ENCODE peak calls at places on chromosomes 13 and 19, in eight cellular contexts. One of them, this sample, is unnamed.
A peak's percentile ranks its signal among the peaks of the same experiment; 100 is the strongest.

GRCh38 chr13:36347826-36348225 is 1.6 kb upstream of the SPART start:
- DNase-seq in CD8-positive, alpha-beta T cell: no peak
- DNase-seq in Right ventricle myocardium superior: no peak
- DNase-seq in activated gamma-delta T cell treated with Interleukin-2 at 50 U/mL for 16 hours: no peak
- DNase-seq in Calu3: no peak
- DNase-seq in stimulated activated CD4-positive, alpha-beta T cell treated with anti-CD3 and anti-CD28 coated beads, Interleukin-12 subunit alpha, Interleukin-12 subunit beta, amount 100 ng/mL, for 24 hours: no peak
- DNase-seq in activated CD4-positive, alpha-beta T cell treated with anti-CD3 and anti-CD28 coated beads, Interleukin-2, amount 50 U/mL, for 24 hours: no peak
- DNase-seq in DMS153: no peak
- DNase-seq in this sample: no peak

GRCh38 chr19:14081797-14082674 is 3.5 kb downstream of the C19orf67 start:
- DNase-seq in stimulated activated CD4-positive, alpha-beta T cell treated with anti-CD3 and anti-CD28 coated beads, Interleukin-12 subunit alpha, Interleukin-12 subunit beta, amount 100 ng/mL, for 24 hours: no peak
- DNase-seq in activated CD4-positive, alpha-beta T cell treated with anti-CD3 and anti-CD28 coated beads, Interleukin-2, amount 50 U/mL, for 24 hours: no peak
- DNase-seq in DMS153: no peak
- DNase-seq in Right ventricle myocardium superior: no peak
- DNase-seq in Calu3: peak; percentile 62
- DNase-seq in activated gamma-delta T cell treated with Interleukin-2 at 50 U/mL for 16 hours: peak; percentile 17
- DNase-seq in CD8-positive, alpha-beta T cell: peak; percentile 60
- DNase-seq in this sample: no peak

GRCh38 chr13:68261105-68261504 is 1031.0 kb upstream of the PCDH9 start:
- DNase-seq in stimulated activated CD4-positive, alpha-beta T cell treated with anti-CD3 and anti-CD28 coated beads, Interleukin-12 subunit alpha, Interleukin-12 subunit beta, amount 100 ng/mL, for 24 hours: no peak
- DNase-seq in Calu3: no peak
- DNase-seq in activated gamma-delta T cell treated with Interleukin-2 at 50 U/mL for 16 hours: no peak
- DNase-seq in activated CD4-positive, alpha-beta T cell treated with anti-CD3 and anti-CD28 coated beads, Interleukin-2, amount 50 U/mL, for 24 hours: no peak
- DNase-seq in Right ventricle myocardium superior: no peak
- DNase-seq in DMS153: no peak
- DNase-seq in CD8-positive, alpha-beta T cell: no peak
- DNase-seq in this sample: no peak

GRCh38 chr13:97977376-97977705 is 23.9 kb downstream of the IPO5 start:
- DNase-seq in CD8-positive, alpha-beta T cell: no peak
- DNase-seq in DMS153: no peak
- DNase-seq in Calu3: no peak
- DNase-seq in activated CD4-positive, alpha-beta T cell treated with anti-CD3 and anti-CD28 coated beads, Interleukin-2, amount 50 U/mL, for 24 hours: no peak
- DNase-seq in Right ventricle myocardium superior: no peak
- DNase-seq in stimulated activated CD4-positive, alpha-beta T cell treated with anti-CD3 and anti-CD28 coated beads, Interleukin-12 subunit alpha, Interleukin-12 subunit beta, amount 100 ng/mL, for 24 hours: no peak
- DNase-seq in activated gamma-delta T cell treated with Interleukin-2 at 50 U/mL for 16 hours: no peak
- DNase-seq in this sample: no peak

GRCh38 chr19:19387108-19387507 is 18.4 kb upstream of the GATAD2A start:
- DNase-seq in Right ventricle myocardium superior: no peak
- DNase-seq in activated CD4-positive, alpha-beta T cell treated with anti-CD3 and anti-CD28 coated beads, Interleukin-2, amount 50 U/mL, for 24 hours: no peak
- DNase-seq in stimulated activated CD4-positive, alpha-beta T cell treated with anti-CD3 and anti-CD28 coated beads, Interleukin-12 subunit alpha, Interleukin-12 subunit beta, amount 100 ng/mL, for 24 hours: no peak
- DNase-seq in DMS153: no peak
- DNase-seq in CD8-positive, alpha-beta T cell: no peak
- DNase-seq in activated gamma-delta T cell treated with Interleukin-2 at 50 U/mL for 16 hours: no peak
- DNase-seq in Calu3: no peak
- DNase-seq in this sample: no peak

GRCh38 chr13:101305981-101306411 is 110.3 kb downstream of the NALCN start:
- DNase-seq in activated CD4-positive, alpha-beta T cell treated with anti-CD3 and anti-CD28 coated beads, Interleukin-2, amount 50 U/mL, for 24 hours: no peak
- DNase-seq in Right ventricle myocardium superior: no peak
- DNase-seq in Calu3: no peak
- DNase-seq in CD8-positive, alpha-beta T cell: no peak
- DNase-seq in activated gamma-delta T cell treated with Interleukin-2 at 50 U/mL for 16 hours: no peak
- DNase-seq in stimulated activated CD4-positive, alpha-beta T cell treated with anti-CD3 and anti-CD28 coated beads, Interleukin-12 subunit alpha, Interleukin-12 subunit beta, amount 100 ng/mL, for 24 hours: no peak
- DNase-seq in DMS153: no peak
- DNase-seq in this sample: no peak

GRCh38 chr19:48372904-48373303 is 8.7 kb downstream of the SYNGR4 start:
- DNase-seq in CD8-positive, alpha-beta T cell: no peak
- DNase-seq in stimulated activated CD4-positive, alpha-beta T cell treated with anti-CD3 and anti-CD28 coated beads, Interleukin-12 subunit alpha, Interleukin-12 subunit beta, amount 100 ng/mL, for 24 hours: no peak
- DNase-seq in Calu3: no peak
- DNase-seq in Right ventricle myocardium superior: no peak
- DNase-seq in activated CD4-positive, alpha-beta T cell treated with anti-CD3 and anti-CD28 coated beads, Interleukin-2, amount 50 U/mL, for 24 hours: no peak
- DNase-seq in DMS153: peak; percentile 84
- DNase-seq in activated gamma-delta T cell treated with Interleukin-2 at 50 U/mL for 16 hours: no peak
- DNase-seq in this sample: no peak

GRCh38 chr19:16153582-16154336 is 10.3 kb downstream of the HSH2D start:
- DNase-seq in CD8-positive, alpha-beta T cell: no peak
- DNase-seq in Right ventricle myocardium superior: no peak
- DNase-seq in Calu3: no peak
- DNase-seq in stimulated activated CD4-positive, alpha-beta T cell treated with anti-CD3 and anti-CD28 coated beads, Interleukin-12 subunit alpha, Interleukin-12 subunit beta, amount 100 ng/mL, for 24 hours: no peak
- DNase-seq in activated CD4-positive, alpha-beta T cell treated with anti-CD3 and anti-CD28 coated beads, Interleukin-2, amount 50 U/mL, for 24 hours: no peak
- DNase-seq in DMS153: no peak
- DNase-seq in activated gamma-delta T cell treated with Interleukin-2 at 50 U/mL for 16 hours: no peak
- DNase-seq in this sample: no peak

GRCh38 chr13:40408602-40409001 is 257.8 kb downstream of the FOXO1 start:
- DNase-seq in activated CD4-positive, alpha-beta T cell treated with anti-CD3 and anti-CD28 coated beads, Interleukin-2, amount 50 U/mL, for 24 hours: no peak
- DNase-seq in Right ventricle myocardium superior: no peak
- DNase-seq in Calu3: no peak
- DNase-seq in DMS153: no peak
- DNase-seq in stimulated activated CD4-positive, alpha-beta T cell treated with anti-CD3 and anti-CD28 coated beads, Interleukin-12 subunit alpha, Interleukin-12 subunit beta, amount 100 ng/mL, for 24 hours: no peak
- DNase-seq in activated gamma-delta T cell treated with Interleukin-2 at 50 U/mL for 16 hours: no peak
- DNase-seq in CD8-positive, alpha-beta T cell: no peak
- DNase-seq in this sample: no peak

GRCh38 chr13:75369986-75370385 is 112.0 kb downstream of the TBC1D4 start:
- DNase-seq in activated gamma-delta T cell treated with Interleukin-2 at 50 U/mL for 16 hours: no peak
- DNase-seq in activated CD4-positive, alpha-beta T cell treated with anti-CD3 and anti-CD28 coated beads, Interleukin-2, amount 50 U/mL, for 24 hours: no peak
- DNase-seq in DMS153: no peak
- DNase-seq in Right ventricle myocardium superior: no peak
- DNase-seq in stimulated activated CD4-positive, alpha-beta T cell treated with anti-CD3 and anti-CD28 coated beads, Interleukin-12 subunit alpha, Interleukin-12 subunit beta, amount 100 ng/mL, for 24 hours: no peak
- DNase-seq in Calu3: no peak
- DNase-seq in CD8-positive, alpha-beta T cell: no peak
- DNase-seq in this sample: no peak

GRCh38 chr19:48287748-48288147 is 17.9 kb downstream of the ZNF114 start:
- DNase-seq in DMS153: no peak
- DNase-seq in activated CD4-positive, alpha-beta T cell treated with anti-CD3 and anti-CD28 coated beads, Interleukin-2, amount 50 U/mL, for 24 hours: no peak
- DNase-seq in Right ventricle myocardium superior: no peak
- DNase-seq in activated gamma-delta T cell treated with Interleukin-2 at 50 U/mL for 16 hours: no peak
- DNase-seq in CD8-positive, alpha-beta T cell: no peak
- DNase-seq in stimulated activated CD4-positive, alpha-beta T cell treated with anti-CD3 and anti-CD28 coated beads, Interleukin-12 subunit alpha, Interleukin-12 subunit beta, amount 100 ng/mL, for 24 hours: no peak
- DNase-seq in Calu3: no peak
- DNase-seq in this sample: no peak

GRCh38 chr19:42386974-42387707 is 3.0 kb downstream of the CNFN start:
- DNase-seq in activated CD4-positive, alpha-beta T cell treated with anti-CD3 and anti-CD28 coated beads, Interleukin-2, amount 50 U/mL, for 24 hours: peak; percentile 57
- DNase-seq in stimulated activated CD4-positive, alpha-beta T cell treated with anti-CD3 and anti-CD28 coated beads, Interleukin-12 subunit alpha, Interleukin-12 subunit beta, amount 100 ng/mL, for 24 hours: peak; percentile 63
- DNase-seq in activated gamma-delta T cell treated with Interleukin-2 at 50 U/mL for 16 hours: peak; percentile 54
- DNase-seq in Right ventricle myocardium superior: peak; percentile 78
- DNase-seq in Calu3: peak; percentile 88
- DNase-seq in DMS153: peak; percentile 80
- DNase-seq in CD8-positive, alpha-beta T cell: peak; percentile 75
- DNase-seq in this sample: peak; percentile 18

GRCh38 chr19:858868-859843 is at the start of gene CFD:
- DNase-seq in CD8-positive, alpha-beta T cell: no peak
- DNase-seq in activated CD4-positive, alpha-beta T cell treated with anti-CD3 and anti-CD28 coated beads, Interleukin-2, amount 50 U/mL, for 24 hours: no peak
- DNase-seq in activated gamma-delta T cell treated with Interleukin-2 at 50 U/mL for 16 hours: no peak
- DNase-seq in stimulated activated CD4-positive, alpha-beta T cell treated with anti-CD3 and anti-CD28 coated beads, Interleukin-12 subunit alpha, Interleukin-12 subunit beta, amount 100 ng/mL, for 24 hours: no peak
- DNase-seq in DMS153: no peak
- DNase-seq in Right ventricle myocardium superior: peak; percentile 90
- DNase-seq in Calu3: no peak
- DNase-seq in this sample: peak; percentile 75

GRCh38 chr19:41545547-41545946 is 30.4 kb upstream of the CEACAM21 start:
- DNase-seq in Calu3: no peak
- DNase-seq in CD8-positive, alpha-beta T cell: no peak
- DNase-seq in activated gamma-delta T cell treated with Interleukin-2 at 50 U/mL for 16 hours: no peak
- DNase-seq in DMS153: no peak
- DNase-seq in stimulated activated CD4-positive, alpha-beta T cell treated with anti-CD3 and anti-CD28 coated beads, Interleukin-12 subunit alpha, Interleukin-12 subunit beta, amount 100 ng/mL, for 24 hours: no peak
- DNase-seq in Right ventricle myocardium superior: no peak
- DNase-seq in activated CD4-positive, alpha-beta T cell treated with anti-CD3 and anti-CD28 coated beads, Interleukin-2, amount 50 U/mL, for 24 hours: no peak
- DNase-seq in this sample: no peak

GRCh38 chr13:113658836-113659235 is 838 bp upstream of the ATP4B start:
- DNase-seq in CD8-positive, alpha-beta T cell: no peak
- DNase-seq in DMS153: no peak
- DNase-seq in activated CD4-positive, alpha-beta T cell treated with anti-CD3 and anti-CD28 coated beads, Interleukin-2, amount 50 U/mL, for 24 hours: no peak
- DNase-seq in Calu3: no peak
- DNase-seq in Right ventricle myocardium superior: peak; percentile 10
- DNase-seq in activated gamma-delta T cell treated with Interleukin-2 at 50 U/mL for 16 hours: no peak
- DNase-seq in stimulated activated CD4-positive, alpha-beta T cell treated with anti-CD3 and anti-CD28 coated beads, Interleukin-12 subunit alpha, Interleukin-12 subunit beta, amount 100 ng/mL, for 24 hours: no peak
- DNase-seq in this sample: peak; percentile 2

GRCh38 chr19:13849991-13850909 is 26.7 kb upstream of the NANOS3 start:
- DNase-seq in activated CD4-positive, alpha-beta T cell treated with anti-CD3 and anti-CD28 coated beads, Interleukin-2, amount 50 U/mL, for 24 hours: peak; percentile 42
- DNase-seq in DMS153: peak; percentile 36
- DNase-seq in Calu3: peak; percentile 85
- DNase-seq in activated gamma-delta T cell treated with Interleukin-2 at 50 U/mL for 16 hours: peak; percentile 61
- DNase-seq in stimulated activated CD4-positive, alpha-beta T cell treated with anti-CD3 and anti-CD28 coated beads, Interleukin-12 subunit alpha, Interleukin-12 subunit beta, amount 100 ng/mL, for 24 hours: peak; percentile 66
- DNase-seq in Right ventricle myocardium superior: peak; percentile 93
- DNase-seq in CD8-positive, alpha-beta T cell: peak; percentile 71
- DNase-seq in this sample: peak; percentile 77

GRCh38 chr19:44570984-44571684 is 41.7 kb upstream of the CEACAM20 start:
- DNase-seq in activated gamma-delta T cell treated with Interleukin-2 at 50 U/mL for 16 hours: peak; percentile 36
- DNase-seq in Calu3: peak; percentile 86
- DNase-seq in DMS153: no peak
- DNase-seq in CD8-positive, alpha-beta T cell: peak; percentile 50
- DNase-seq in Right ventricle myocardium superior: no peak
- DNase-seq in stimulated activated CD4-positive, alpha-beta T cell treated with anti-CD3 and anti-CD28 coated beads, Interleukin-12 subunit alpha, Interleukin-12 subunit beta, amount 100 ng/mL, for 24 hours: peak; percentile 46
- DNase-seq in activated CD4-positive, alpha-beta T cell treated with anti-CD3 and anti-CD28 coated beads, Interleukin-2, amount 50 U/mL, for 24 hours: peak; percentile 52
- DNase-seq in this sample: peak; percentile 89

GRCh38 chr19:41357746-41358145 is 4.0 kb upstream of the TGFB1 start:
- DNase-seq in DMS153: no peak
- DNase-seq in CD8-positive, alpha-beta T cell: no peak
- DNase-seq in Calu3: no peak
- DNase-seq in activated gamma-delta T cell treated with Interleukin-2 at 50 U/mL for 16 hours: no peak
- DNase-seq in activated CD4-positive, alpha-beta T cell treated with anti-CD3 and anti-CD28 coated beads, Interleukin-2, amount 50 U/mL, for 24 hours: no peak
- DNase-seq in stimulated activated CD4-positive, alpha-beta T cell treated with anti-CD3 and anti-CD28 coated beads, Interleukin-12 subunit alpha, Interleukin-12 subunit beta, amount 100 ng/mL, for 24 hours: no peak
- DNase-seq in Right ventricle myocardium superior: no peak
- DNase-seq in this sample: no peak

GRCh38 chr13:37870895-37871550 is 1.5 kb upstream of the TRPC4 start:
- DNase-seq in Calu3: no peak
- DNase-seq in CD8-positive, alpha-beta T cell: no peak
- DNase-seq in DMS153: no peak
- DNase-seq in activated CD4-positive, alpha-beta T cell treated with anti-CD3 and anti-CD28 coated beads, Interleukin-2, amount 50 U/mL, for 24 hours: no peak
- DNase-seq in activated gamma-delta T cell treated with Interleukin-2 at 50 U/mL for 16 hours: no peak
- DNase-seq in stimulated activated CD4-positive, alpha-beta T cell treated with anti-CD3 and anti-CD28 coated beads, Interleukin-12 subunit alpha, Interleukin-12 subunit beta, amount 100 ng/mL, for 24 hours: no peak
- DNase-seq in Right ventricle myocardium superior: no peak
- DNase-seq in this sample: no peak

GRCh38 chr13:32314271-32314967 is 744 bp downstream of the ZAR1L start:
- DNase-seq in activated CD4-positive, alpha-beta T cell treated with anti-CD3 and anti-CD28 coated beads, Interleukin-2, amount 50 U/mL, for 24 hours: no peak
- DNase-seq in CD8-positive, alpha-beta T cell: no peak
- DNase-seq in Calu3: no peak
- DNase-seq in activated gamma-delta T cell treated with Interleukin-2 at 50 U/mL for 16 hours: no peak
- DNase-seq in Right ventricle myocardium superior: peak; percentile 81
- DNase-seq in stimulated activated CD4-positive, alpha-beta T cell treated with anti-CD3 and anti-CD28 coated beads, Interleukin-12 subunit alpha, Interleukin-12 subunit beta, amount 100 ng/mL, for 24 hours: no peak
- DNase-seq in DMS153: no peak
- DNase-seq in this sample: peak; percentile 23

GRCh38 chr13:49602005-49602404 is 16.6 kb upstream of the RCBTB1 start:
- DNase-seq in CD8-positive, alpha-beta T cell: no peak
- DNase-seq in Right ventricle myocardium superior: no peak
- DNase-seq in DMS153: no peak
- DNase-seq in activated CD4-positive, alpha-beta T cell treated with anti-CD3 and anti-CD28 coated beads, Interleukin-2, amount 50 U/mL, for 24 hours: no peak
- DNase-seq in stimulated activated CD4-positive, alpha-beta T cell treated with anti-CD3 and anti-CD28 coated beads, Interleukin-12 subunit alpha, Interleukin-12 subunit beta, amount 100 ng/mL, for 24 hours: no peak
- DNase-seq in Calu3: no peak
- DNase-seq in activated gamma-delta T cell treated with Interleukin-2 at 50 U/mL for 16 hours: no peak
- DNase-seq in this sample: no peak

GRCh38 chr13:31005066-31005465 is 72.6 kb downstream of the TEX26 start:
- DNase-seq in CD8-positive, alpha-beta T cell: no peak
- DNase-seq in DMS153: no peak
- DNase-seq in activated gamma-delta T cell treated with Interleukin-2 at 50 U/mL for 16 hours: no peak
- DNase-seq in Right ventricle myocardium superior: no peak
- DNase-seq in stimulated activated CD4-positive, alpha-beta T cell treated with anti-CD3 and anti-CD28 coated beads, Interleukin-12 subunit alpha, Interleukin-12 subunit beta, amount 100 ng/mL, for 24 hours: no peak
- DNase-seq in activated CD4-positive, alpha-beta T cell treated with anti-CD3 and anti-CD28 coated beads, Interleukin-2, amount 50 U/mL, for 24 hours: no peak
- DNase-seq in Calu3: no peak
- DNase-seq in this sample: no peak

GRCh38 chr19:18859676-18860301 is 28.0 kb downstream of the UPF1 start:
- DNase-seq in CD8-positive, alpha-beta T cell: no peak
- DNase-seq in Calu3: no peak
- DNase-seq in activated gamma-delta T cell treated with Interleukin-2 at 50 U/mL for 16 hours: no peak
- DNase-seq in Right ventricle myocardium superior: no peak
- DNase-seq in DMS153: no peak
- DNase-seq in stimulated activated CD4-positive, alpha-beta T cell treated with anti-CD3 and anti-CD28 coated beads, Interleukin-12 subunit alpha, Interleukin-12 subunit beta, amount 100 ng/mL, for 24 hours: no peak
- DNase-seq in activated CD4-positive, alpha-beta T cell treated with anti-CD3 and anti-CD28 coated beads, Interleukin-2, amount 50 U/mL, for 24 hours: no peak
- DNase-seq in this sample: no peak

GRCh38 chr13:20006206-20006605 is 47.7 kb downstream of the ZMYM2 start:
- DNase-seq in Right ventricle myocardium superior: no peak
- DNase-seq in stimulated activated CD4-positive, alpha-beta T cell treated with anti-CD3 and anti-CD28 coated beads, Interleukin-12 subunit alpha, Interleukin-12 subunit beta, amount 100 ng/mL, for 24 hours: no peak
- DNase-seq in DMS153: no peak
- DNase-seq in activated CD4-positive, alpha-beta T cell treated with anti-CD3 and anti-CD28 coated beads, Interleukin-2, amount 50 U/mL, for 24 hours: no peak
- DNase-seq in CD8-positive, alpha-beta T cell: no peak
- DNase-seq in Calu3: no peak
- DNase-seq in activated gamma-delta T cell treated with Interleukin-2 at 50 U/mL for 16 hours: no peak
- DNase-seq in this sample: no peak

GRCh38 chr13:111564657-111565056 is 244.2 kb downstream of the TEX29 start:
- DNase-seq in stimulated activated CD4-positive, alpha-beta T cell treated with anti-CD3 and anti-CD28 coated beads, Interleukin-12 subunit alpha, Interleukin-12 subunit beta, amount 100 ng/mL, for 24 hours: no peak
- DNase-seq in activated gamma-delta T cell treated with Interleukin-2 at 50 U/mL for 16 hours: no peak
- DNase-seq in Calu3: no peak
- DNase-seq in DMS153: no peak
- DNase-seq in activated CD4-positive, alpha-beta T cell treated with anti-CD3 and anti-CD28 coated beads, Interleukin-2, amount 50 U/mL, for 24 hours: no peak
- DNase-seq in CD8-positive, alpha-beta T cell: no peak
- DNase-seq in Right ventricle myocardium superior: no peak
- DNase-seq in this sample: no peak

GRCh38 chr19:1102407-1103106 is 1.2 kb upstream of the GPX4 start:
- DNase-seq in Right ventricle myocardium superior: no peak
- DNase-seq in CD8-positive, alpha-beta T cell: no peak
- DNase-seq in DMS153: no peak
- DNase-seq in Calu3: peak; percentile 83
- DNase-seq in activated CD4-positive, alpha-beta T cell treated with anti-CD3 and anti-CD28 coated beads, Interleukin-2, amount 50 U/mL, for 24 hours: no peak
- DNase-seq in activated gamma-delta T cell treated with Interleukin-2 at 50 U/mL for 16 hours: no peak
- DNase-seq in stimulated activated CD4-positive, alpha-beta T cell treated with anti-CD3 and anti-CD28 coated beads, Interleukin-12 subunit alpha, Interleukin-12 subunit beta, amount 100 ng/mL, for 24 hours: peak; percentile 50
- DNase-seq in this sample: peak; percentile 82

GRCh38 chr19:52527954-52528326 is 472 bp downstream of the ZNF808 start:
- DNase-seq in CD8-positive, alpha-beta T cell: no peak
- DNase-seq in activated gamma-delta T cell treated with Interleukin-2 at 50 U/mL for 16 hours: no peak
- DNase-seq in activated CD4-positive, alpha-beta T cell treated with anti-CD3 and anti-CD28 coated beads, Interleukin-2, amount 50 U/mL, for 24 hours: no peak
- DNase-seq in DMS153: no peak
- DNase-seq in Calu3: no peak
- DNase-seq in Right ventricle myocardium superior: peak; percentile 45
- DNase-seq in stimulated activated CD4-positive, alpha-beta T cell treated with anti-CD3 and anti-CD28 coated beads, Interleukin-12 subunit alpha, Interleukin-12 subunit beta, amount 100 ng/mL, for 24 hours: no peak
- DNase-seq in this sample: no peak

GRCh38 chr13:75173457-75174356 is 308.3 kb downstream of the TBC1D4 start:
- DNase-seq in Calu3: no peak
- DNase-seq in stimulated activated CD4-positive, alpha-beta T cell treated with anti-CD3 and anti-CD28 coated beads, Interleukin-12 subunit alpha, Interleukin-12 subunit beta, amount 100 ng/mL, for 24 hours: no peak
- DNase-seq in CD8-positive, alpha-beta T cell: no peak
- DNase-seq in activated CD4-positive, alpha-beta T cell treated with anti-CD3 and anti-CD28 coated beads, Interleukin-2, amount 50 U/mL, for 24 hours: no peak
- DNase-seq in DMS153: peak; percentile 20
- DNase-seq in Right ventricle myocardium superior: no peak
- DNase-seq in activated gamma-delta T cell treated with Interleukin-2 at 50 U/mL for 16 hours: no peak
- DNase-seq in this sample: no peak

GRCh38 chr19:10612515-10613119 is 12.7 kb upstream of the SLC44A2 start:
- DNase-seq in Right ventricle myocardium superior: peak; percentile 90
- DNase-seq in DMS153: no peak
- DNase-seq in Calu3: peak; percentile 55
- DNase-seq in stimulated activated CD4-positive, alpha-beta T cell treated with anti-CD3 and anti-CD28 coated beads, Interleukin-12 subunit alpha, Interleukin-12 subunit beta, amount 100 ng/mL, for 24 hours: no peak
- DNase-seq in activated CD4-positive, alpha-beta T cell treated with anti-CD3 and anti-CD28 coated beads, Interleukin-2, amount 50 U/mL, for 24 hours: no peak
- DNase-seq in activated gamma-delta T cell treated with Interleukin-2 at 50 U/mL for 16 hours: no peak
- DNase-seq in CD8-positive, alpha-beta T cell: no peak
- DNase-seq in this sample: peak; percentile 65

GRCh38 chr19:46924874-46925547 is 64.2 kb downstream of the ARHGAP35 start:
- DNase-seq in activated CD4-positive, alpha-beta T cell treated with anti-CD3 and anti-CD28 coated beads, Interleukin-2, amount 50 U/mL, for 24 hours: no peak
- DNase-seq in Right ventricle myocardium superior: no peak
- DNase-seq in stimulated activated CD4-positive, alpha-beta T cell treated with anti-CD3 and anti-CD28 coated beads, Interleukin-12 subunit alpha, Interleukin-12 subunit beta, amount 100 ng/mL, for 24 hours: no peak
- DNase-seq in DMS153: no peak
- DNase-seq in CD8-positive, alpha-beta T cell: peak; percentile 58
- DNase-seq in Calu3: peak; percentile 50
- DNase-seq in activated gamma-delta T cell treated with Interleukin-2 at 50 U/mL for 16 hours: peak; percentile 28
- DNase-seq in this sample: no peak

GRCh38 chr13:100389617-100390016 is 199.0 kb downstream of the GGACT start:
- DNase-seq in Right ventricle myocardium superior: no peak
- DNase-seq in activated CD4-positive, alpha-beta T cell treated with anti-CD3 and anti-CD28 coated beads, Interleukin-2, amount 50 U/mL, for 24 hours: no peak
- DNase-seq in CD8-positive, alpha-beta T cell: no peak
- DNase-seq in Calu3: no peak
- DNase-seq in activated gamma-delta T cell treated with Interleukin-2 at 50 U/mL for 16 hours: no peak
- DNase-seq in DMS153: no peak
- DNase-seq in stimulated activated CD4-positive, alpha-beta T cell treated with anti-CD3 and anti-CD28 coated beads, Interleukin-12 subunit alpha, Interleukin-12 subunit beta, amount 100 ng/mL, for 24 hours: no peak
- DNase-seq in this sample: no peak

GRCh38 chr19:6761053-6761676 is 6.1 kb downstream of the SH2D3A start:
- DNase-seq in activated gamma-delta T cell treated with Interleukin-2 at 50 U/mL for 16 hours: no peak
- DNase-seq in DMS153: no peak
- DNase-seq in Right ventricle myocardium superior: no peak
- DNase-seq in Calu3: no peak
- DNase-seq in CD8-positive, alpha-beta T cell: no peak
- DNase-seq in stimulated activated CD4-positive, alpha-beta T cell treated with anti-CD3 and anti-CD28 coated beads, Interleukin-12 subunit alpha, Interleukin-12 subunit beta, amount 100 ng/mL, for 24 hours: no peak
- DNase-seq in activated CD4-positive, alpha-beta T cell treated with anti-CD3 and anti-CD28 coated beads, Interleukin-2, amount 50 U/mL, for 24 hours: no peak
- DNase-seq in this sample: no peak

GRCh38 chr19:17645339-17645963 is 42.7 kb downstream of the UNC13A start:
- DNase-seq in Right ventricle myocardium superior: no peak
- DNase-seq in activated gamma-delta T cell treated with Interleukin-2 at 50 U/mL for 16 hours: no peak
- DNase-seq in DMS153: no peak
- DNase-seq in Calu3: no peak
- DNase-seq in CD8-positive, alpha-beta T cell: no peak
- DNase-seq in stimulated activated CD4-positive, alpha-beta T cell treated with anti-CD3 and anti-CD28 coated beads, Interleukin-12 subunit alpha, Interleukin-12 subunit beta, amount 100 ng/mL, for 24 hours: no peak
- DNase-seq in activated CD4-positive, alpha-beta T cell treated with anti-CD3 and anti-CD28 coated beads, Interleukin-2, amount 50 U/mL, for 24 hours: no peak
- DNase-seq in this sample: no peak

GRCh38 chr19:3743486-3743885 is 18.0 kb downstream of the APBA3 start:
- DNase-seq in Calu3: no peak
- DNase-seq in Right ventricle myocardium superior: no peak
- DNase-seq in activated CD4-positive, alpha-beta T cell treated with anti-CD3 and anti-CD28 coated beads, Interleukin-2, amount 50 U/mL, for 24 hours: no peak
- DNase-seq in stimulated activated CD4-positive, alpha-beta T cell treated with anti-CD3 and anti-CD28 coated beads, Interleukin-12 subunit alpha, Interleukin-12 subunit beta, amount 100 ng/mL, for 24 hours: no peak
- DNase-seq in activated gamma-delta T cell treated with Interleukin-2 at 50 U/mL for 16 hours: no peak
- DNase-seq in DMS153: no peak
- DNase-seq in CD8-positive, alpha-beta T cell: no peak
- DNase-seq in this sample: no peak